ENCODE peak calls at places on chromosome 1, in five cellular contexts. Y is heart left ventricle; O is heart right ventricle; U is CD4-positive, alpha-beta memory T cell; H is neuronal stem cell. F is an unnamed sample.

GRCh38 chr1:175884369-175884768 is 141.0 kb upstream of the TNR start:
- DNase-seq in Y (no peak), O (no peak), U (no peak), H (no peak), F (no peak)

GRCh38 chr1:185453496-185454192 is 136.6 kb upstream of the IVNS1ABP start:
- DNase-seq in Y (no peak), O (no peak), U (no peak), H (no peak), F (no peak)

GRCh38 chr1:183206538-183207117 is 20.6 kb downstream of the LAMC2 start:
- DNase-seq in Y (no peak), O (no peak), U (no peak), H (no peak), F (no peak)

GRCh38 chr1:98454666-98455065 is 206.9 kb upstream of the SNX7 start:
- DNase-seq in Y (no peak), O (no peak), U (no peak), H (no peak), F (no peak)

GRCh38 chr1:53559391-53559815 is 100.2 kb downstream of the DMRTB1 start:
- DNase-seq in Y (peak; percentile 40), O (no peak), U (no peak), H (no peak), F (no peak)

GRCh38 chr1:24020032-24020431 is 39.9 kb upstream of the SRSF10 start:
- DNase-seq in Y (no peak), O (peak; percentile 52), U (no peak), H (no peak), F (peak; percentile 74)

GRCh38 chr1:169528214-169529067 is 42.7 kb upstream of the SLC19A2 start:
- DNase-seq in Y (no peak), O (no peak), U (no peak), H (no peak), F (no peak)

GRCh38 chr1:228420968-228421826 is 4.5 kb upstream of the TRIM17 start:
- DNase-seq in Y (no peak), O (no peak), U (no peak), H (no peak), F (no peak)

GRCh38 chr1:209398330-209398991 is 185.1 kb upstream of the CAMK1G start:
- DNase-seq in Y (no peak), O (peak; percentile 40), U (no peak), H (no peak), F (peak; percentile 55)

GRCh38 chr1:66374561-66375111 is 159.3 kb upstream of the SGIP1 start:
- DNase-seq in Y (no peak), O (no peak), U (peak; percentile 66), H (no peak), F (no peak)

GRCh38 chr1:241990040-241990439 is 8.9 kb downstream of the MAP1LC3C start:
- DNase-seq in Y (peak; percentile 80), O (peak; percentile 69), U (no peak), H (no peak), F (peak; percentile 77)

GRCh38 chr1:75345538-75346292 is 211.5 kb downstream of the LHX8 start:
- DNase-seq in Y (no peak), O (no peak), U (no peak), H (no peak), F (no peak)

GRCh38 chr1:201359031-201359872 is 18.2 kb downstream of the TNNT2 start:
- DNase-seq in Y (peak; percentile 61), O (no peak), U (no peak), H (no peak), F (peak; percentile 24)

GRCh38 chr1:94011129-94011528 is 101.9 kb upstream of the GCLM start:
- DNase-seq in Y (no peak), O (no peak), U (no peak), H (no peak), F (no peak)

GRCh38 chr1:174217787-174218574 is 58.7 kb downstream of the RABGAP1L start:
- DNase-seq in Y (no peak), O (no peak), U (no peak), H (peak; percentile 15), F (no peak)

GRCh38 chr1:206025283-206025820 is 1.7 kb upstream of the CTSE start:
- DNase-seq in Y (no peak), O (no peak), U (no peak), H (no peak), F (no peak)

GRCh38 chr1:234602334-234603220 is 7.4 kb downstream of the IRF2BP2 start:
- DNase-seq in Y (no peak), O (peak; percentile 56), U (peak; percentile 60), H (no peak), F (no peak)

GRCh38 chr1:17558541-17558940 is 19.0 kb downstream of the ARHGEF10L start:
- DNase-seq in Y (no peak), O (no peak), U (no peak), H (no peak), F (no peak)

GRCh38 chr1:17559618-17560419 is 20.3 kb downstream of the ARHGEF10L start:
- DNase-seq in Y (no peak), O (no peak), U (no peak), H (no peak), F (no peak)

GRCh38 chr1:17561252-17561558 is 21.7 kb downstream of the ARHGEF10L start:
- DNase-seq in Y (no peak), O (no peak), U (no peak), H (no peak), F (no peak)

GRCh38 chr1:17557986-17558385 is 18.5 kb downstream of the ARHGEF10L start:
- DNase-seq in Y (no peak), O (no peak), U (no peak), H (no peak), F (no peak)

GRCh38 chr1:17558954-17559617 is 19.6 kb downstream of the ARHGEF10L start:
- DNase-seq in Y (no peak), O (no peak), U (no peak), H (no peak), F (no peak)
- H3K27ac ChIP-seq in Y (peak overlapping the region; percentile 79), O (peak overlapping the region; percentile 94), U (no peak overlapping the region), H (no peak overlapping the region), F (no peak overlapping the region)

DNA sequence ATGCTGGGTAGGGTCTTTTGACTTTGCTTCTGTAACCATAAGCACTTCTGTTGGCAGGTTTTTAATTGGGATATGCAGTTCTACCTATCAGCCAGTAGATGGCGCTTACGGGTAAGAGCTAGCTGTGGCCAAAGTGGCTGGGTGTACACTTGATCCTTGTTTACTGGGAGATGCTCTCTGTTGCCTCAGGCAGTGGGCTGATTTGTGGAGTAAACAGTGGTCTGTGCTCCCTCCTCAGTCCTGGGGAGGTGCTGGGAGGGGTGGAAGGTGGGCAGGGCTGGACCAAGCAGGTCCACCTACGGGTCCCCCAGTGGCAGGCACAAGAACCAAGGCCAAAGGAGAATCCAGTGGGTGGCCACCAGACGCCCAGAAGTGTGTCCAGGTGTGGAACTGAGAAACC is 43.4 kb downstream of the RALGPS2 start:
- DNase-seq in Y (peak; percentile 42), O (no peak), U (no peak), H (peak; percentile 5), F (no peak)
- H3K9me3 ChIP-seq in Y (no peaks in the 10 kb centered on the region), O (peaks cover 42% of the 10 kb centered on the region), U (no peaks in the 10 kb centered on the region), H (peaks cover 38% of the 10 kb centered on the region), F (peaks cover 2% of the 10 kb centered on the region)

DNA sequence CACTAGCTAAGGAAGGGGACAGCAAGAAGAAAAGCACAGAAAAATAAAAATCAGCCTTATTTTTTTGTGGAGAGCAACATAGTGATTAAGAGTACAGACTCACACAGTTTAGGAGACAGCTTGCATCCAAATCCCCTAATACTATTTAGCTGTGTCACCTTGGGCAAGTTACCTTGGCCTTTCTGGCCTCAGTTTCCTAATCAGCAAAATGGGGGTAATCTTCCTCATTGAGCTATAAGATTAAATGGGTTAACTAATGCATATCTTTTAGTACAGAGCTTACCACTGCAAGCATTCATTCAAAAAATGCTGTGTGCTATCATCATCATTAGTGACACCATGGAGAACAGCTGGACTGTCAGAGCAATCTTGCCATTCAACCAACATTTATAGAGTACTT is 77.7 kb downstream of the CD46 start:
- DNase-seq in Y (no peak), O (no peak), U (no peak), H (no peak), F (no peak)
- H3K27ac ChIP-seq in Y (peak overlapping the region; percentile 97), O (peak overlapping the region; percentile 98), U (peak overlapping the region; percentile 13), H (no peak overlapping the region), F (peak overlapping the region; percentile 21)

GRCh38 chr1:41173651-41174050 is 68.5 kb downstream of the SCMH1 start:
- DNase-seq in Y (no peak), O (no peak), U (no peak), H (no peak), F (no peak)
- H3K9me3 ChIP-seq in Y (no peaks in the 10 kb centered on the region), O (peaks cover 14% of the 10 kb centered on the region), U (no peaks in the 10 kb centered on the region), H (peaks cover 24% of the 10 kb centered on the region), F (no peaks in the 10 kb centered on the region)

GRCh38 chr1:76622774-76623173 is 244.5 kb upstream of the ST6GALNAC5 start:
- DNase-seq in Y (no peak), O (no peak), U (no peak), H (no peak), F (no peak)

GRCh38 chr1:76625887-76626286 is 241.4 kb upstream of the ST6GALNAC5 start:
- DNase-seq in Y (no peak), O (no peak), U (no peak), H (no peak), F (no peak)

GRCh38 chr1:76620371-76620770 is 246.9 kb upstream of the ST6GALNAC5 start:
- DNase-seq in Y (no peak), O (no peak), U (no peak), H (no peak), F (no peak)
- H3K27ac ChIP-seq in Y (no peak overlapping the region), O (no peak overlapping the region), U (no peak overlapping the region), H (no peak overlapping the region), F (no peak overlapping the region)

DNA sequence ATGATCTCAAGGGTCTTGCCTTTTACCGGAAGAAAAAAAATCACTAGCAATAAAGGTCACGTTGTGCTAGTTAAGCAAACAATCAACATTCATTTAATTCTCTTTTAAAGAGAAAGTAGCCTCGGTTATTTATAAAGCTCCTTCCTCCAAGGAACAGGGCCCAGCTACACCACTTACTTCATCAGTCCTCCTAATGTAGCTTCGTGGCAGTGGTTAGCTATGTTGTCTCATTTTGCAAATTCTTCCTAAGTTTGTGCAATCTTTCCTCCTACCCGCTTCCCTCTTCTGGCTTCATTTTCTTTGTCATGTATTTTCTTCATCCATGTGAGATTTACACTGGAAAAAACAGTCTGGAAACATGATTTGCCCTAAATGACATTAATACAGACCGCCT is 554.2 kb downstream of the NUF2 start:
- DNase-seq in Y (no peak), O (no peak), U (no peak), H (no peak), F (no peak)
- H3K9me3 ChIP-seq in Y (no peaks in the 10 kb centered on the region), O (no peaks in the 10 kb centered on the region), U (no peaks in the 10 kb centered on the region), H (no peaks in the 10 kb centered on the region), F (no peaks in the 10 kb centered on the region)

GRCh38 chr1:8003431-8004112 is 22.5 kb downstream of the ERRFI1 start:
- DNase-seq in Y (no peak), O (no peak), U (no peak), H (no peak), F (no peak)
- H3K27ac ChIP-seq in Y (peak overlapping the region; percentile 71), O (peak overlapping the region; percentile 38), U (no peak overlapping the region), H (no peak overlapping the region), F (peak overlapping the region; percentile 98)

GRCh38 chr1:244557565-244557964 is 95.4 kb upstream of the DESI2 start:
- DNase-seq in Y (no peak), O (no peak), U (no peak), H (no peak), F (no peak)

GRCh38 chr1:244556263-244556662 is 95.2 kb downstream of the CATSPERE start:
- DNase-seq in Y (no peak), O (no peak), U (no peak), H (no peak), F (no peak)

GRCh38 chr1:244559561-244559960 is 93.4 kb upstream of the DESI2 start:
- DNase-seq in Y (no peak), O (no peak), U (no peak), H (no peak), F (no peak)
- H3K9me3 ChIP-seq in Y (no peaks in the 10 kb centered on the region), O (peaks cover 53% of the 10 kb centered on the region), U (no peaks in the 10 kb centered on the region), H (no peaks in the 10 kb centered on the region), F (no peaks in the 10 kb centered on the region)